ENCODE peak calls at places on chromosomes 16 and 17, in six cellular contexts. L is GM23248, Z is hepatocyte, N is MM.1S, P is OCI-LY7, U is PC-3. W is an unnamed sample.

GRCh38 chr16:86218479-86219170 is 291.7 kb upstream of the FOXF1 start:
- DNase-seq in L (no peak), Z (no peak), N (no peak), P (no peak), U (no peak), W (no peak)

GRCh38 chr16:30113711-30114333 is 485 bp upstream of the GDPD3 start:
- DNase-seq in L (peak; percentile 63), Z (no peak), N (no peak), P (no peak), U (no peak), W (no peak)

GRCh38 chr16:24516900-24517669 is 22.3 kb upstream of the RBBP6 start:
- DNase-seq in L (peak; percentile 90), Z (peak; percentile 90), N (peak; percentile 82), P (peak; percentile 78), U (peak; percentile 89), W (peak; percentile 71)

GRCh38 chr17:8176998-8177731 is 985 bp upstream of the TMEM107 start:
- DNase-seq in L (no peak), Z (peak; percentile 21), N (no peak), P (no peak), U (no peak), W (no peak)

GRCh38 chr17:30357476-30357875 is 21.3 kb upstream of the CPD start:
- DNase-seq in L (no peak), Z (no peak), N (no peak), P (no peak), U (no peak), W (no peak)

GRCh38 chr16:10067406-10067805 is 114.8 kb downstream of the GRIN2A start:
- DNase-seq in L (no peak), Z (no peak), N (no peak), P (no peak), U (no peak), W (peak; percentile 13)

GRCh38 chr16:566475-567361 is at the start of gene NHLRC4:
- DNase-seq in L (peak; percentile 63), Z (peak; percentile 80), N (peak; percentile 87), P (peak; percentile 90), U (no peak), W (peak; percentile 80)

GRCh38 chr16:88850531-88851199 is 6.1 kb downstream of the GALNS start:
- DNase-seq in L (no peak), Z (no peak), N (no peak), P (no peak), U (no peak), W (no peak)

GRCh38 chr17:75695141-75695829 is 26.0 kb upstream of the ITGB4 start:
- DNase-seq in L (peak; percentile 93), Z (no peak), N (no peak), P (no peak), U (peak; percentile 94), W (no peak)

GRCh38 chr16:4093495-4094137 is 22.6 kb downstream of the ADCY9 start:
- DNase-seq in L (peak; percentile 73), Z (no peak), N (no peak), P (no peak), U (no peak), W (no peak)

GRCh38 chr16:54374136-54374535 is 87.5 kb upstream of the IRX3 start:
- DNase-seq in L (peak; percentile 56), Z (no peak), N (no peak), P (no peak), U (no peak), W (no peak)

DNA sequence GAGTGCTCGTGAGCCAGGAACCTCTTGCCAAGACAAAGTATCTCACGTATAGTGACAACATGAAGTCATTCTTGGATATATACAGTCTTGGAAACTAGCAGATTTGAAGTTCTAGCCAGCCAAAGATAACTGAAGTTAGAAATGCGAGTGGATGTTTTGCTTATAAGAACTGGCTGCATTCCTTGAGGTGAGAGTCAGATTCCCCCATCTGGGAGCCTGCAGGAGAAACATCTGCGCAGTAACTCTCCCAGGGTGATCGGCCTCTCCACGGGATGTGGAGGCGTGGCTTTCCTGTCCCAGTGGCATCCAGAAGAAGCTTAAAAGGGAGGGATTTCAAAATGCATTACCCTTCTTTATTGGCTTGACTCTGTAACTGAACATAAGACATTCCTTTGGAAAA is 89.9 kb downstream of the SHISA6 start:
- DNase-seq in L (peak; percentile 1), Z (peak; percentile 73), N (no peak), P (no peak), U (no peak), W (no peak)
- TF ChIP-seq EZH2phosphoT487 in L (no peak), Z (no peak), N (no peak), P (no peak), U (no peak), W (no peak)

DNA sequence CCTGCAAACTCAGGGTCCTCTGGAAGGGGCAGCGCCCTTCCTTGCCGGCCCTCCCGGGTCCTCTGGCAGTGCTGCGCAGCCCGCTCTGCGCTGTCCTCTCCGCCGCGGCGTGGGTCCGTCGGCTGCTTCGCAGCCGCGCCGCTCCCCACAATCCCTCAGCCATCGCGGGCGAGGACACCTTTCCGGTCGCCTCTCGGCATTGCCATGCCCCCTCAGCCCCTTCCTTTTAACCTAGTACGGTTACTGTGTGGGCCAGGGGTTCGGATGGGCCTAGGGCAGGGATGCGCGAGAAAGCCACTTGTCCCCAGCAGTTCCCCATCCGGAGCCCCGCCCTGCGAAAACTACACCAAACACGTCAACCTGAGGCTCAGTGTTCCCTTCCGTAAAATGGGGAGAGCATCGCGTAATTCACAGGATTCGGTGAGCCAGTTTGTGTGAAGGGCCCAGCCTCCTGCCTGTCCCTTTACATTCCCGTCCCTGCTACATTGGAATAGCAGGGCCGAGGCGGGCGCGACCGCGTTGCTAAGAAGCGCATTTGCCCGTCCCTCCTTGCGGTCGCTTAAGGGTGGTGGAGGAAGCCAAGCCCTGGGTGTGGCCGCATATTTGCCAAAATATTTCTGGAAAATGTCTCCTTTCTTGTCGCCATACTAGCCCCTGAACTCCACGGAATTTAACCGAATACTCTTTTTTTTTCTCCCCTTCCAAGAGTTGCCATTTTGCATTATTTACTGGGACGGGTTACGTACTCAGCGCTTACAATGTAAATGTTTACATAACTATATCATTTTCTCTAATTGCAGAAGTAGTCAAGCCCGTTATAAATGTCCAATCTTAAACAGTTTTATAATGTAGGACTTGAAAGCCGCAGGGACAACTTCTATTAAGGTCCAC is 13.2 kb downstream of the COPZ2 start:
- DNase-seq in L (peak; percentile 83), Z (peak; percentile 58), N (peak; percentile 25), P (no peak), U (peak; percentile 94), W (no peak)
- TF ChIP-seq EZH2phosphoT487 in L (no peak), Z (peak; percentile 45), N (no peak), P (no peak), U (no peak), W (no peak)

DNA sequence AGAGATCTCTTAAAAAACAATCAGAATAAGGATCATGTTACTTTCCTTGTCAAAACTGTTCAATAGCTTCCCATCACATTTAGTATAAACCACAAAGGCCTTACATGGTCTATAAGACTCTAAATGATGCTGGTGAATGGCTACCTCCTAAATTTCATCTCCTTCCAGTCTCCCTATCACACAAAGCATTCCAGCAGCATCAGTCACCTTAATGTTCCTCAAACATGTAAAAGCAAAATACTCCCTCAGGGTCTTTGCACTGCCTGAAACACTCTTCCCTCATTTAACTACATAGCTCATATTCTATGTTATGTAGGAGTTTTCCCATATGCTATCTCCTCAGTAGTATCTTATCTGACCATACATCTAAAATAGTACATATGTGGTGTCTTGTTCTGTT is 53.5 kb upstream of the INTS2 start:
- DNase-seq in L (peak; percentile 26), Z (no peak), N (no peak), P (no peak), U (peak; percentile 23), W (no peak)
- TF ChIP-seq EZH2phosphoT487 in L (no peak), Z (no peak), N (no peak), P (no peak), U (no peak), W (no peak)

GRCh38 chr16:69320731-69321073 is 9.6 kb downstream of the VPS4A start:
- DNase-seq in L (no peak), Z (no peak), N (no peak), P (no peak), U (no peak), W (no peak)

GRCh38 chr16:69319826-69320730 is 8.9 kb downstream of the VPS4A start:
- DNase-seq in L (no peak), Z (no peak), N (no peak), P (no peak), U (no peak), W (no peak)

GRCh38 chr16:69318177-69318910 is 7.2 kb downstream of the VPS4A start:
- DNase-seq in L (no peak), Z (no peak), N (no peak), P (no peak), U (no peak), W (no peak)

GRCh38 chr16:69319381-69319780 is 8.2 kb downstream of the VPS4A start:
- DNase-seq in L (no peak), Z (no peak), N (no peak), P (no peak), U (no peak), W (no peak)

GRCh38 chr16:69318911-69319289 is 7.8 kb downstream of the VPS4A start:
- DNase-seq in L (no peak), Z (no peak), N (no peak), P (no peak), U (no peak), W (peak; percentile 42)
- TF ChIP-seq EZH2phosphoT487 in L (no peak), Z (no peak), N (no peak), P (no peak), U (no peak), W (no peak)

W was measured in SK-N-SH.